ENCODE peak calls at places on chromosomes 1 and 21, in six cellular contexts. One of them, this sample, is unnamed.
A peak's percentile ranks its signal among the peaks of the same experiment; 100 is the strongest.

GRCh38 chr1:62295921-62296451 is 23.2 kb downstream of the KANK4 start:
- DNase-seq in kidney epithelial cell: no peak
- DNase-seq in cardiac muscle cell: no peak
- DNase-seq in suprapubic skin: no peak
- DNase-seq in transverse colon: no peak
- DNase-seq in uterus: no peak
- DNase-seq in this sample: peak; percentile 21

GRCh38 chr1:154773551-154773950 is 96.5 kb downstream of the KCNN3 start:
- DNase-seq in kidney epithelial cell: no peak
- DNase-seq in suprapubic skin: peak; percentile 23
- DNase-seq in transverse colon: no peak
- DNase-seq in uterus: peak; percentile 14
- DNase-seq in cardiac muscle cell: no peak
- DNase-seq in this sample: no peak

GRCh38 chr21:23127973-23128372 is 2129.8 kb downstream of the NCAM2 start:
- DNase-seq in cardiac muscle cell: no peak
- DNase-seq in kidney epithelial cell: no peak
- DNase-seq in uterus: no peak
- DNase-seq in transverse colon: no peak
- DNase-seq in suprapubic skin: no peak
- DNase-seq in this sample: no peak

GRCh38 chr1:28449904-28450303 is 55.9 kb upstream of the RCC1 start:
- DNase-seq in uterus: no peak
- DNase-seq in kidney epithelial cell: no peak
- DNase-seq in cardiac muscle cell: no peak
- DNase-seq in suprapubic skin: no peak
- DNase-seq in transverse colon: no peak
- DNase-seq in this sample: no peak

GRCh38 chr1:232184561-232185530 is 445.1 kb downstream of the SIPA1L2 start:
- DNase-seq in kidney epithelial cell: no peak
- DNase-seq in transverse colon: no peak
- DNase-seq in suprapubic skin: no peak
- DNase-seq in cardiac muscle cell: no peak
- DNase-seq in uterus: no peak
- DNase-seq in this sample: no peak

GRCh38 chr1:78370356-78370755 is 120.4 kb upstream of the PTGFR start:
- DNase-seq in transverse colon: no peak
- DNase-seq in kidney epithelial cell: peak; percentile 16
- DNase-seq in suprapubic skin: no peak
- DNase-seq in cardiac muscle cell: no peak
- DNase-seq in uterus: no peak
- DNase-seq in this sample: no peak

GRCh38 chr1:184315254-184315653 is 71.6 kb upstream of the C1orf21 start:
- DNase-seq in transverse colon: no peak
- DNase-seq in kidney epithelial cell: no peak
- DNase-seq in cardiac muscle cell: no peak
- DNase-seq in suprapubic skin: no peak
- DNase-seq in uterus: no peak
- DNase-seq in this sample: peak; percentile 49

GRCh38 chr1:50424940-50425375 is 1.7 kb upstream of the DMRTA2 start:
- DNase-seq in kidney epithelial cell: no peak
- DNase-seq in transverse colon: no peak
- DNase-seq in uterus: no peak
- DNase-seq in suprapubic skin: no peak
- DNase-seq in cardiac muscle cell: no peak
- DNase-seq in this sample: no peak

GRCh38 chr1:154485905-154486304 is 16.1 kb upstream of the TDRD10 start:
- DNase-seq in transverse colon: no peak
- DNase-seq in cardiac muscle cell: no peak
- DNase-seq in kidney epithelial cell: no peak
- DNase-seq in uterus: no peak
- DNase-seq in suprapubic skin: no peak
- DNase-seq in this sample: no peak

GRCh38 chr1:85327759-85328158 is 51.3 kb upstream of the BCL10 start:
- DNase-seq in kidney epithelial cell: no peak
- DNase-seq in cardiac muscle cell: no peak
- DNase-seq in suprapubic skin: no peak
- DNase-seq in uterus: no peak
- DNase-seq in transverse colon: no peak
- DNase-seq in this sample: no peak

GRCh38 chr1:5888606-5889211 is 103.5 kb downstream of the NPHP4 start:
- DNase-seq in transverse colon: no peak
- DNase-seq in suprapubic skin: no peak
- DNase-seq in kidney epithelial cell: no peak
- DNase-seq in cardiac muscle cell: no peak
- DNase-seq in uterus: no peak
- DNase-seq in this sample: no peak

GRCh38 chr1:12028248-12028647 is 8.9 kb downstream of the MIIP start:
- DNase-seq in kidney epithelial cell: no peak
- DNase-seq in suprapubic skin: no peak
- DNase-seq in uterus: no peak
- DNase-seq in cardiac muscle cell: no peak
- DNase-seq in transverse colon: no peak
- DNase-seq in this sample: no peak

GRCh38 chr1:237012789-237013383 is 8.6 kb upstream of the MT1HL1 start:
- DNase-seq in cardiac muscle cell: no peak
- DNase-seq in transverse colon: peak; percentile 63
- DNase-seq in uterus: peak; percentile 49
- DNase-seq in suprapubic skin: no peak
- DNase-seq in kidney epithelial cell: peak; percentile 66
- DNase-seq in this sample: no peak

GRCh38 chr1:171666114-171666769 is 13.8 kb upstream of the MYOC start:
- DNase-seq in uterus: no peak
- DNase-seq in suprapubic skin: no peak
- DNase-seq in transverse colon: no peak
- DNase-seq in cardiac muscle cell: no peak
- DNase-seq in kidney epithelial cell: no peak
- DNase-seq in this sample: no peak

GRCh38 chr1:230867903-230868735 is at the start of gene C1orf198:
- DNase-seq in suprapubic skin: no peak
- DNase-seq in cardiac muscle cell: peak; percentile 86
- DNase-seq in uterus: peak; percentile 63
- DNase-seq in kidney epithelial cell: no peak
- DNase-seq in transverse colon: peak; percentile 81
- DNase-seq in this sample: no peak

GRCh38 chr1:38046884-38047602 is 450 bp upstream of the POU3F1 start:
- DNase-seq in cardiac muscle cell: peak; percentile 91
- DNase-seq in uterus: peak; percentile 84
- DNase-seq in transverse colon: peak; percentile 80
- DNase-seq in suprapubic skin: peak; percentile 88
- DNase-seq in kidney epithelial cell: no peak
- DNase-seq in this sample: no peak

GRCh38 chr1:22122273-22123070 is 20.4 kb downstream of the WNT4 start:
- DNase-seq in cardiac muscle cell: no peak
- DNase-seq in uterus: no peak
- DNase-seq in transverse colon: no peak
- DNase-seq in suprapubic skin: no peak
- DNase-seq in kidney epithelial cell: no peak
- DNase-seq in this sample: no peak

GRCh38 chr1:203660069-203660468 is 33.4 kb downstream of the ATP2B4 start:
- DNase-seq in uterus: no peak
- DNase-seq in suprapubic skin: no peak
- DNase-seq in kidney epithelial cell: no peak
- DNase-seq in transverse colon: no peak
- DNase-seq in cardiac muscle cell: no peak
- DNase-seq in this sample: no peak

GRCh38 chr1:159000627-159001026 is 9.1 kb upstream of the IFI16 start:
- DNase-seq in uterus: peak; percentile 95
- DNase-seq in kidney epithelial cell: peak; percentile 71
- DNase-seq in transverse colon: peak; percentile 72
- DNase-seq in suprapubic skin: peak; percentile 92
- DNase-seq in cardiac muscle cell: peak; percentile 53
- DNase-seq in this sample: peak; percentile 80

GRCh38 chr21:25790122-25790951 is 55.6 kb downstream of the GABPA start:
- DNase-seq in transverse colon: no peak
- DNase-seq in kidney epithelial cell: peak; percentile 2
- DNase-seq in uterus: no peak
- DNase-seq in suprapubic skin: no peak
- DNase-seq in cardiac muscle cell: peak; percentile 17
- DNase-seq in this sample: peak; percentile 7

GRCh38 chr1:197944485-197944884 is 27.3 kb downstream of the LHX9 start:
- DNase-seq in uterus: no peak
- DNase-seq in transverse colon: no peak
- DNase-seq in suprapubic skin: no peak
- DNase-seq in cardiac muscle cell: no peak
- DNase-seq in kidney epithelial cell: no peak
- DNase-seq in this sample: no peak

GRCh38 chr1:101022294-101022693 is 3.3 kb downstream of the DPH5 start:
- DNase-seq in uterus: no peak
- DNase-seq in suprapubic skin: no peak
- DNase-seq in kidney epithelial cell: no peak
- DNase-seq in cardiac muscle cell: no peak
- DNase-seq in transverse colon: no peak
- DNase-seq in this sample: no peak

GRCh38 chr1:198528376-198528775 is 12.1 kb downstream of the ATP6V1G3 start:
- DNase-seq in kidney epithelial cell: no peak
- DNase-seq in uterus: no peak
- DNase-seq in suprapubic skin: no peak
- DNase-seq in transverse colon: no peak
- DNase-seq in cardiac muscle cell: no peak
- DNase-seq in this sample: peak; percentile 23

DNA sequence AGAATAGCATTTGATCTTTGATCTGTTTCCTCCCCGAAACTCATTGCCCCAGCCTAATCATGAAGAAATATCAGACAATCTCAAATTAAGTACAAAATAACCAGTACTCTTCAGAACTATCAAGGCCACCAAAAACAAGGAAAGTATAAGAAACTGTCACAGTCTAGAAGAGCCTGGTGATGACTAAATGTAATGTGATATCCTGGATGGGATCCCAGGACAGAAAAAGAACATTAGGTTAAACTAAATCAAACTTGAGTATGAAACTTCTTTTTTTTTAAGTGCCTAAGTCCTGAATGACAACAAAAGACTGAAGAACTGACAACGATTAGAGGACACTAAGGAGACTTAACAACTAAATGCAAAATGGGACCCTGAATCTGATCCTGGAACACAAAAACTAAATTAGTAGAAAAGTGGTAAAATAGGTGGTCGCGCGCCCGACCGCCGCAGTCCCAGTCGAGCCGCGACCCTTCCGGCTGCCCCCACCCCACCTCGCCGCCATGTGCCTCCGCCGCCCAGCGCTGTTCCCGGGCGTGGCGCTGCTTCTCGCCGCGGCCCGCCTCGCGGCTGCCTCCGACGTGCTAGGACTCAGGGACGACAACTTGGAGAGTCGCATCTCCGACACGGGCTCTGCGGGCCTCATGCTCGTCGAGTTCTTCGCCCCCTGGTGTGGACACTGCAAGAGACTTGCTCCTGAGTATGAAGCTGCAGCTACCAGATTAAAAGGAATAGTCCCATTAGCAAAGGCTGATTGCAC is 5.5 kb upstream of the PRKAB2 start:
- DNase-seq in cardiac muscle cell: no peak
- DNase-seq in kidney epithelial cell: no peak
- DNase-seq in suprapubic skin: no peak
- DNase-seq in uterus: no peak
- DNase-seq in transverse colon: no peak
- DNase-seq in this sample: no peak
- H3K4me3 ChIP-seq in cardiac muscle cell: no peak overlapping the region
- H3K4me3 ChIP-seq in kidney epithelial cell: peak overlapping the region; percentile 9
- H3K4me3 ChIP-seq in suprapubic skin: peak overlapping the region; percentile 37
- H3K4me3 ChIP-seq in uterus: no peak overlapping the region
- H3K4me3 ChIP-seq in transverse colon: no peak overlapping the region
- H3K4me3 ChIP-seq in this sample: peak overlapping the region; percentile 12

GRCh38 chr1:20661235-20662109 is at the start of gene DDOST:
- DNase-seq in kidney epithelial cell: peak; percentile 93
- DNase-seq in cardiac muscle cell: peak; percentile 99
- DNase-seq in suprapubic skin: peak; percentile 96
- DNase-seq in uterus: peak; percentile 94
- DNase-seq in transverse colon: peak; percentile 96
- DNase-seq in this sample: peak; percentile 87
- TF ChIP-seq CTCF in kidney epithelial cell: peak; percentile 62
- TF ChIP-seq CTCF in cardiac muscle cell: peak; percentile 34
- TF ChIP-seq CTCF in suprapubic skin: peak; percentile 56
- TF ChIP-seq CTCF in uterus: peak; percentile 54
- TF ChIP-seq CTCF in transverse colon: peak; percentile 38
- TF ChIP-seq CTCF in this sample: peak; percentile 48

GRCh38 chr21:42561742-42562141 is 48.1 kb downstream of the SLC37A1 start:
- DNase-seq in kidney epithelial cell: no peak
- DNase-seq in uterus: no peak
- DNase-seq in transverse colon: peak; percentile 44
- DNase-seq in suprapubic skin: peak; percentile 65
- DNase-seq in cardiac muscle cell: no peak
- DNase-seq in this sample: no peak
- H3K4me3 ChIP-seq in kidney epithelial cell: no peak overlapping the region
- H3K4me3 ChIP-seq in uterus: no peak overlapping the region
- H3K4me3 ChIP-seq in transverse colon: no peak overlapping the region
- H3K4me3 ChIP-seq in suprapubic skin: no peak overlapping the region
- H3K4me3 ChIP-seq in cardiac muscle cell: no peak overlapping the region
- H3K4me3 ChIP-seq in this sample: no peak overlapping the region

GRCh38 chr1:173204693-173205092 is 2.4 kb downstream of the TNFSF4 start:
- DNase-seq in kidney epithelial cell: no peak
- DNase-seq in transverse colon: no peak
- DNase-seq in uterus: no peak
- DNase-seq in suprapubic skin: no peak
- DNase-seq in cardiac muscle cell: no peak
- DNase-seq in this sample: no peak

GRCh38 chr1:173205146-173206051 is 1.7 kb downstream of the TNFSF4 start:
- DNase-seq in suprapubic skin: no peak
- DNase-seq in uterus: peak; percentile 18
- DNase-seq in kidney epithelial cell: no peak
- DNase-seq in cardiac muscle cell: peak; percentile 23
- DNase-seq in transverse colon: no peak
- DNase-seq in this sample: no peak

GRCh38 chr1:173206816-173207595 is at the start of gene TNFSF4:
- DNase-seq in transverse colon: no peak
- DNase-seq in cardiac muscle cell: no peak
- DNase-seq in suprapubic skin: no peak
- DNase-seq in kidney epithelial cell: no peak
- DNase-seq in uterus: no peak
- DNase-seq in this sample: no peak

GRCh38 chr1:173201968-173202367 is 5.2 kb downstream of the TNFSF4 start:
- DNase-seq in cardiac muscle cell: no peak
- DNase-seq in kidney epithelial cell: no peak
- DNase-seq in uterus: no peak
- DNase-seq in suprapubic skin: no peak
- DNase-seq in transverse colon: no peak
- DNase-seq in this sample: no peak

DNA sequence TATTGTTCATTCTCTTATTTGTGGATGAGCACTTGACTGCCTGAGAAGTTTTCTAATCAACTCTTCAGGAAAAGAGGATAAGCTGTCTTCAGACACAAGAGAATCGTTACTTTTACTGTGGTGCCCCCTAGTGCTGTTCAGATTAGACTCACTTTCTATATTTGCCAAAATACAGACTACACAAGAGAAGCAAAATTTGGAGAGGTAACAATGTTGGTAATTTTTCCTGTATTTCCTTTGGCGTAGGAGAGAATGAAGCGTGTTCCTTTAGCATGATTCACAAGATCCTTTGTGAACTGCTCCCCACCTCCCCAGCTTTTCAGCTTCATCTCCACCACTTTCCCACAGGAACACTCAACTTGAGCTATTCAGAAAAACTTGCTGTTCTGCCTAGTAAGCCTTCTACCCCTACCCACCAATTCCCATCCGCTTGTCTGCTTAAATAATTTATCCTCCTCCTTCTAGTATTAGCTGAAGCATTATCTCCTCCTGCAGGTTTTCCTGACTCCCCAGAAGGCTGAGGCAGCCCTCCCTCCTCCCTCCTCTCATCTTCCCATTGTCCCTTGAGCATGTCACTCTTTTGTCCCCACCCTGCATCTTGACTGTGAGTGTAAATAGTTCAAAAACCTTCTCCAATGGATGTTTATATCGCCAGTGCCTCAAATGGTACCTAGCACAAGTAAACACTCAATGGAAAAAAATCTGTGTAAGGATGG is 4.5 kb downstream of the TNFSF4 start:
- DNase-seq in transverse colon: peak; percentile 16
- DNase-seq in uterus: no peak
- DNase-seq in cardiac muscle cell: peak; percentile 55
- DNase-seq in kidney epithelial cell: peak; percentile 35
- DNase-seq in suprapubic skin: no peak
- DNase-seq in this sample: peak; percentile 81
- TF ChIP-seq CTCF in transverse colon: peak; percentile 54
- TF ChIP-seq CTCF in uterus: peak; percentile 62
- TF ChIP-seq CTCF in cardiac muscle cell: peak; percentile 65
- TF ChIP-seq CTCF in kidney epithelial cell: peak; percentile 62
- TF ChIP-seq CTCF in suprapubic skin: peak; percentile 46
- TF ChIP-seq CTCF in this sample: peak; percentile 60